ENCODE peak calls at places on chromosomes 7 and 10, in six cellular contexts. J is hypothalamus; A is GM03348; F is activated T-cell treated with anti-CD3 and anti-CD28 coated beads, Interleukin-2, amount 50 U/mL, for 72 hours; G is fibroblast of pulmonary artery; X is amniotic epithelial cell. V is an unnamed sample.

GRCh38 chr7:110988890-110989501 is 101.9 kb upstream of the LRRN3 start:
- DNase-seq in J (no peak), A (no peak), F (no peak), G (peak), X (no peak), V (no peak)

GRCh38 chr10:79206300-79207095 is 137.7 kb downstream of the ZMIZ1 start:
- DNase-seq in J (no peak), A (no peak), F (no peak), G (no peak), X (no peak), V (no peak)

GRCh38 chr10:32981760-32982159 is 23.7 kb upstream of the ITGB1 start:
- DNase-seq in J (no peak), A (no peak), F (no peak), G (peak), X (peak), V (no peak)

GRCh38 chr7:127392182-127392565 is 334 bp downstream of the ZNF800 start:
- DNase-seq in J (no peak), A (peak), F (peak), G (peak), X (peak), V (peak)

GRCh38 chr7:117071597-117071996 is 118.3 kb downstream of the ST7 start:
- DNase-seq in J (no peak), A (no peak), F (no peak), G (no peak), X (no peak), V (no peak)

GRCh38 chr7:137445268-137445667 is 101.7 kb upstream of the PTN start:
- DNase-seq in J (no peak), A (no peak), F (no peak), G (no peak), X (no peak), V (no peak)

GRCh38 chr10:123583639-123584418 is 82.3 kb upstream of the GPR26 start:
- DNase-seq in J (no peak), A (peak), F (peak), G (peak), X (peak), V (peak)

GRCh38 chr10:12638103-12638502 is 288.8 kb downstream of the CAMK1D start:
- DNase-seq in J (no peak), A (peak), F (peak), G (no peak), X (no peak), V (no peak)

GRCh38 chr7:84786073-84786472 is 400.8 kb downstream of the SEMA3D start:
- DNase-seq in J (no peak), A (no peak), F (no peak), G (no peak), X (no peak), V (no peak)

GRCh38 chr10:100697070-100697469 is 48.3 kb upstream of the PAX2 start:
- DNase-seq in J (no peak), A (no peak), F (no peak), G (peak), X (peak), V (peak)

GRCh38 chr7:29075621-29076020 is 70.7 kb downstream of the CPVL start:
- DNase-seq in J (no peak), A (no peak), F (no peak), G (no peak), X (no peak), V (no peak)

GRCh38 chr10:27783660-27784059 is 38.0 kb upstream of the MKX start:
- DNase-seq in J (no peak), A (peak), F (peak), G (peak), X (peak), V (peak)

GRCh38 chr7:105020926-105021325 is 6.9 kb downstream of the KMT2E start:
- DNase-seq in J (no peak), A (no peak), F (no peak), G (no peak), X (no peak), V (no peak)

GRCh38 chr10:117631276-117632151 is 89.0 kb downstream of the EMX2 start:
- DNase-seq in J (no peak), A (no peak), F (no peak), G (no peak), X (no peak), V (no peak)

GRCh38 chr10:8238989-8239388 is 184.5 kb downstream of the GATA3 start:
- DNase-seq in J (no peak), A (no peak), F (peak), G (no peak), X (no peak), V (no peak)

GRCh38 chr10:13039761-13040160 is 38.2 kb upstream of the CCDC3 start:
- DNase-seq in J (no peak), A (no peak), F (no peak), G (no peak), X (no peak), V (no peak)

GRCh38 chr10:14478639-14479038 is 147.9 kb upstream of the FRMD4A start:
- DNase-seq in J (no peak), A (peak), F (peak), G (peak), X (peak), V (peak)

GRCh38 chr10:131790021-131790420 is 110.8 kb upstream of the PPP2R2D start:
- DNase-seq in J (no peak), A (no peak), F (peak), G (no peak), X (no peak), V (peak)

GRCh38 chr7:65371468-65371867 is 2.2 kb upstream of the ZNF92 start:
- DNase-seq in J (no peak), A (no peak), F (no peak), G (peak), X (peak), V (no peak)

GRCh38 chr10:69895759-69896158 is 94.1 kb downstream of the COL13A1 start:
- DNase-seq in J (no peak), A (peak), F (no peak), G (peak), X (peak), V (no peak)

GRCh38 chr10:103277713-103278299 is 868 bp downstream of the INA start:
- DNase-seq in J (no peak), A (no peak), F (no peak), G (no peak), X (no peak), V (no peak)

GRCh38 chr10:77939561-77940001 is 13.0 kb upstream of the DLG5 start:
- DNase-seq in J (no peak), A (peak), F (no peak), G (peak), X (peak), V (no peak)

GRCh38 chr10:123722351-123722750 is 56.2 kb downstream of the GPR26 start:
- DNase-seq in J (no peak), A (no peak), F (no peak), G (no peak), X (no peak), V (no peak)